ENCODE peak calls at places on chromosomes 11 and 22, in nine cellular contexts. Y, F, P, G, T, L, U, D and O are unnamed samples.

GRCh38 chr11:102469196-102469821 is 16.7 kb upstream of the TMEM123 start:
- DNase-seq in Y (no peak), F (no peak), P (no peak), G (no peak), T (peak), L (no peak), U (peak), D (peak), O (peak)

GRCh38 chr11:11977206-11977938 is 31.1 kb downstream of the DKK3 start:
- DNase-seq in Y (no peak), F (peak), P (peak), G (no peak), T (peak), L (peak), U (peak), D (peak), O (peak)

GRCh38 chr22:46295277-46295971 is 1.2 kb upstream of the GTSE1 start:
- DNase-seq in Y (no peak), F (no peak), P (no peak), G (peak), T (no peak), L (no peak), U (no peak), D (no peak), O (no peak)

GRCh38 chr22:29072979-29073617 is at the start of gene KREMEN1:
- DNase-seq in Y (no peak), F (no peak), P (no peak), G (no peak), T (no peak), L (peak), U (no peak), D (no peak), O (no peak)

GRCh38 chr11:113465786-113466185 is 9.4 kb downstream of the DRD2 start:
- DNase-seq in Y (no peak), F (peak), P (no peak), G (no peak), T (peak), L (no peak), U (no peak), D (no peak), O (no peak)

GRCh38 chr11:65555693-65556231 is 2.4 kb downstream of the LTBP3 start:
- DNase-seq in Y (peak), F (peak), P (peak), G (no peak), T (peak), L (no peak), U (peak), D (peak), O (peak)

GRCh38 chr11:46886211-46886610 is 32.1 kb downstream of the LRP4 start:
- DNase-seq in Y (no peak), F (no peak), P (no peak), G (no peak), T (no peak), L (peak), U (no peak), D (no peak), O (no peak)

GRCh38 chr11:35274909-35275807 is 136.2 kb downstream of the CD44 start:
- DNase-seq in Y (no peak), F (peak), P (no peak), G (peak), T (peak), L (peak), U (peak), D (no peak), O (no peak)

GRCh38 chr11:21711341-21711740 is 481.5 kb upstream of the ANO5 start:
- DNase-seq in Y (no peak), F (no peak), P (no peak), G (no peak), T (no peak), L (no peak), U (no peak), D (no peak), O (no peak)

GRCh38 chr11:2585566-2586090 is 114.2 kb downstream of the KCNQ1OT1 start:
- DNase-seq in Y (peak), F (no peak), P (no peak), G (no peak), T (no peak), L (peak), U (no peak), D (no peak), O (no peak)

GRCh38 chr11:120547871-120548681 is 36.5 kb downstream of the GRIK4 start:
- DNase-seq in Y (peak), F (peak), P (peak), G (peak), T (peak), L (peak), U (peak), D (peak), O (peak)

GRCh38 chr22:36442506-36443197 is 38.8 kb downstream of the TXN2 start:
- DNase-seq in Y (peak), F (no peak), P (no peak), G (no peak), T (no peak), L (no peak), U (no peak), D (no peak), O (no peak)

GRCh38 chr11:48020092-48020755 is 39.9 kb downstream of the PTPRJ start:
- DNase-seq in Y (no peak), F (no peak), P (no peak), G (no peak), T (no peak), L (no peak), U (no peak), D (peak), O (no peak)

GRCh38 chr11:18844753-18845367 is 53.3 kb upstream of the PTPN5 start:
- DNase-seq in Y (no peak), F (peak), P (no peak), G (no peak), T (peak), L (no peak), U (peak), D (peak), O (peak)
- TF ChIP-seq CTCF in Y (peak), F (peak), P (peak), G (peak), T (peak), L (peak), U (peak), D (peak), O (peak)

GRCh38 chr11:70573701-70574151 is 175.4 kb downstream of the CTTN start:
- DNase-seq in Y (no peak), F (no peak), P (no peak), G (peak), T (no peak), L (peak), U (no peak), D (no peak), O (no peak)

GRCh38 chr11:70570693-70571395 is 172.5 kb downstream of the CTTN start:
- DNase-seq in Y (no peak), F (no peak), P (no peak), G (peak), T (no peak), L (peak), U (no peak), D (no peak), O (no peak)

GRCh38 chr11:70574725-70575347 is 176.5 kb downstream of the CTTN start:
- DNase-seq in Y (no peak), F (no peak), P (no peak), G (no peak), T (no peak), L (peak), U (no peak), D (no peak), O (no peak)

GRCh38 chr11:70575396-70576060 is 177.2 kb downstream of the CTTN start:
- DNase-seq in Y (no peak), F (no peak), P (no peak), G (no peak), T (no peak), L (peak), U (no peak), D (no peak), O (no peak)

GRCh38 chr11:70572974-70573260 is 174.6 kb downstream of the CTTN start:
- DNase-seq in Y (no peak), F (no peak), P (no peak), G (peak), T (no peak), L (peak), U (no peak), D (no peak), O (no peak)
- H3K4me3 ChIP-seq in Y (no peak), F (no peak), P (no peak), G (no peak), T (no peak), L (no peak), U (no peak), D (no peak), O (no peak)

DNA sequence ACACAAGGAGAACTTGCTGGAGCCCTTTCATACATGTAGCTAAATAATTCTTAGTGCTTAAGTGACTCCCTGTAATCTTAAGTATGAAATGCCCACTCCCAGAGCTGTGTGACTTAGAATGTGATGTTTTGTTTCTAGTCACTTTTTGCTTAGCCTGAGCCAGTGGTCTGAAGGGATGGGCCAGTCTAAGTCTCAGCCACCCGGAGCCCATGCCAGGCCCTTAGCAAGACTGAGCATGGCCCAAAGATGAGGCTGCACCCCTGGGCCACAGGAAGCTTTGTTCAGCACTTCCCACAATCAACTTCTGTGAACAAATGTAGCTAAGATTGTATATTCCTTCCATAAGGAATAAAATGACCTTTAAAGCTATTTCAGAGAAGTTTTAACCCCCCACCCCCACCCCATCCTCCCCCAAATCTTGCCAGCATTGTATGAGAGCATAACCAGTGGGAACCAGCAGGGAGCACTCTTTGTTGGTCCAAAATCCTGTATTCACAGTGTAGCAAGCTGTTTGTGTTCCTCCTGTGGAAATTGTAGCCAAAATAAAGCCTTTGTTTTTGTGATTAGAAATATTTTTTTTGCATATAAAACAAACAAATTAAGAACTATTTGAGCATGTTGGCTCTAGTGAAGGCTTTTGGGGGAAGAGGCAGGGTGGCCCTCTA is 73.8 kb upstream of the GAL start:
- DNase-seq in Y (no peak), F (no peak), P (no peak), G (no peak), T (no peak), L (no peak), U (peak), D (peak), O (peak)
- TF ChIP-seq CTCF in Y (no peak), F (no peak), P (peak), G (no peak), T (peak), L (no peak), U (peak), D (peak), O (peak)

GRCh38 chr22:41913842-41914534 is 886 bp downstream of the SHISA8 start:
- DNase-seq in Y (no peak), F (no peak), P (no peak), G (no peak), T (no peak), L (no peak), U (no peak), D (no peak), O (no peak)
- H3K4me3 ChIP-seq in Y (peak), F (no peak), P (no peak), G (no peak), T (no peak), L (no peak), U (no peak), D (no peak), O (no peak)

GRCh38 chr22:43922123-43922522 is 1.5 kb upstream of the PNPLA3 start:
- DNase-seq in Y (no peak), F (no peak), P (no peak), G (no peak), T (no peak), L (no peak), U (no peak), D (no peak), O (no peak)
- TF ChIP-seq CTCF in Y (no peak), F (no peak), P (no peak), G (no peak), T (no peak), L (no peak), U (no peak), D (peak), O (peak)

GRCh38 chr11:59197990-59198389 is 14.7 kb downstream of the MPEG1 start:
- DNase-seq in Y (no peak), F (no peak), P (peak), G (peak), T (no peak), L (peak), U (peak), D (peak), O (peak)
- H3K4me3 ChIP-seq in Y (no peak), F (no peak), P (no peak), G (no peak), T (no peak), L (no peak), U (no peak), D (no peak), O (no peak)

GRCh38 chr22:30356392-30357230 is at the start of the genes CCDC157 and SF3A1:
- DNase-seq in Y (peak), F (peak), P (peak), G (peak), T (peak), L (peak), U (peak), D (peak), O (peak)
- TF ChIP-seq CTCF in Y (peak), F (no peak), P (no peak), G (no peak), T (no peak), L (no peak), U (no peak), D (no peak), O (no peak)

GRCh38 chr11:111976614-111977140 is 39.5 kb downstream of the DIXDC1 start:
- DNase-seq in Y (no peak), F (peak), P (no peak), G (peak), T (peak), L (no peak), U (no peak), D (peak), O (peak)
- H3K4me3 ChIP-seq in Y (peak), F (peak), P (peak), G (peak), T (peak), L (peak), U (peak), D (peak), O (peak)

DNA sequence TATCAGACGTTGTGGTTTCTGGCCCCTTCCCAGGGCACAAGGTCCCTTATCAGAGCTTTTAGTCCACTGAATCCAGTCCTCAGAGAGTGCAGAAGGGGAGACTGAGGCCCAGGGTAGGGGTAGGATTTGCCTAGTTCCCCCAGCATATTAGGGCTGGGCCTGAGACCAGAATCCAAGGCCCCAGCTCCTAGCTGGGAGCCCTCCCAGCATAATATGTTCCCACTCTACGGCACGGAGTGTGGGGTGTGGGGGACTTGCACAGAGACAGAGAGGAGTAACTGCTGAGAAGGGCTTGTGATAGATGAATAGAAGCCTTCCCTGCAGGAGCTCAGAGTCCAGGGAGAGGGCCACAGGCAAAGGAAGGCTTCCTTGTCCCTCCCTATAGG is 43.8 kb downstream of the NEU3 start:
- DNase-seq in Y (no peak), F (no peak), P (no peak), G (no peak), T (no peak), L (no peak), U (no peak), D (no peak), O (no peak)
- TF ChIP-seq CTCF in Y (no peak), F (no peak), P (no peak), G (no peak), T (no peak), L (no peak), U (no peak), D (no peak), O (no peak)